ENCODE peak calls at places on chromosome 7, in five cellular contexts. D is fibroblast of the aortic adventitia, J is ascending aorta, T is right lobe of liver, W is astrocyte of the spinal cord. N is an unnamed sample.

GRCh38 chr7:73960548-73960947 is 67.4 kb upstream of the ELN start:
- DNase-seq in T (no peak), J (no peak), W (no peak), D (no peak), N (no peak)

GRCh38 chr7:66964391-66964790 is 31.0 kb downstream of the SBDS start:
- DNase-seq in J (no peak), D (peak; percentile 13), W (peak; percentile 31), T (no peak), N (peak; percentile 68)

GRCh38 chr7:106418526-106418925 is 133.7 kb upstream of the NAMPT start:
- DNase-seq in W (peak; percentile 72), J (no peak), T (no peak), D (peak; percentile 36), N (no peak)

GRCh38 chr7:27098493-27099223 is 2.9 kb upstream of the HOXA1 start:
- DNase-seq in T (no peak), W (peak; percentile 87), J (no peak), D (peak; percentile 72), N (no peak)

GRCh38 chr7:25014735-25015134 is 34.8 kb upstream of the OSBPL3 start:
- DNase-seq in D (peak; percentile 99), W (peak; percentile 70), T (no peak), J (no peak), N (peak; percentile 87)

GRCh38 chr7:17396692-17397091 is 98.2 kb downstream of the AHR start:
- DNase-seq in D (no peak), W (no peak), J (no peak), T (no peak), N (no peak)

GRCh38 chr7:4725014-4725951 is 43.2 kb downstream of the FOXK1 start:
- DNase-seq in W (peak; percentile 98), T (peak; percentile 88), D (peak; percentile 93), J (peak; percentile 56), N (peak; percentile 93)

GRCh38 chr7:7568553-7568952 is 1.9 kb downstream of the MIOS start:
- DNase-seq in J (no peak), D (no peak), W (no peak), T (no peak), N (no peak)

GRCh38 chr7:142153400-142153799 is 41.9 kb downstream of the MGAM2 start:
- DNase-seq in D (no peak), W (no peak), T (no peak), J (no peak), N (no peak)

GRCh38 chr7:65983965-65984654 is 2.1 kb upstream of the GUSB start:
- DNase-seq in T (no peak), D (no peak), W (no peak), J (no peak), N (no peak)

GRCh38 chr7:144401490-144401889 is 2.0 kb downstream of the NOBOX start:
- DNase-seq in J (no peak), T (no peak), D (no peak), W (no peak), N (no peak)

GRCh38 chr7:102974366-102975236 is 61.8 kb downstream of the LRRC17 start:
- DNase-seq in W (no peak), T (no peak), J (no peak), D (no peak), N (no peak)

GRCh38 chr7:134450296-134451000 is 8.5 kb downstream of the AKR1B1 start:
- DNase-seq in D (no peak), W (no peak), J (no peak), T (no peak), N (no peak)

GRCh38 chr7:22728416-22729029 is 1.5 kb downstream of the IL6 start:
- DNase-seq in W (peak; percentile 70), T (no peak), J (no peak), D (peak; percentile 87), N (peak; percentile 86)

GRCh38 chr7:41964354-41964753 is 261.5 kb upstream of the INHBA start:
- DNase-seq in T (no peak), J (no peak), W (no peak), D (no peak), N (no peak)

GRCh38 chr7:158732483-158733219 is 28.0 kb upstream of the NCAPG2 start:
- DNase-seq in D (no peak), J (no peak), W (no peak), T (no peak), N (no peak)

GRCh38 chr7:3955751-3956696 is 655.0 kb downstream of the SDK1 start:
- DNase-seq in W (peak; percentile 60), T (no peak), J (no peak), D (no peak), N (peak; percentile 41)

GRCh38 chr7:75945297-75946168 is 30.6 kb downstream of the POR start:
- DNase-seq in J (no peak), D (peak; percentile 63), T (peak; percentile 64), W (no peak), N (peak; percentile 93)

GRCh38 chr7:39683216-39683845 is 60.0 kb downstream of the RALA start:
- DNase-seq in D (peak; percentile 78), W (peak; percentile 36), T (no peak), J (no peak), N (peak; percentile 68)

GRCh38 chr7:139117599-139118233 is 8.2 kb upstream of the ZC3HAV1 start:
- DNase-seq in T (no peak), J (no peak), D (no peak), W (no peak), N (no peak)

GRCh38 chr7:71050492-71050891 is 81.5 kb upstream of the GALNT17 start:
- DNase-seq in W (no peak), T (no peak), D (no peak), J (no peak), N (no peak)

GRCh38 chr7:149662591-149663095 is 110.7 kb downstream of the ZNF467 start:
- DNase-seq in T (peak; percentile 70), J (no peak), W (peak; percentile 33), D (peak; percentile 60), N (peak; percentile 63)

GRCh38 chr7:98357751-98358161 is 43.1 kb downstream of the BAIAP2L1 start:
- DNase-seq in D (peak; percentile 55), T (peak; percentile 65), J (no peak), W (peak; percentile 62), N (peak; percentile 47)

GRCh38 chr7:20439384-20439783 is 108.7 kb downstream of the ITGB8 start:
- DNase-seq in J (no peak), T (no peak), D (no peak), W (no peak), N (no peak)

GRCh38 chr7:105577251-105577650 is 4.0 kb downstream of the EFCAB10 start:
- DNase-seq in D (no peak), T (no peak), J (no peak), W (no peak), N (no peak)

GRCh38 chr7:132485600-132486594 is 90.4 kb downstream of the PLXNA4 start:
- DNase-seq in D (peak; percentile 96), T (peak; percentile 66), J (no peak), W (no peak), N (peak; percentile 79)

GRCh38 chr7:5667391-5667790 is 114.1 kb downstream of the RNF216 start:
- DNase-seq in T (no peak), W (no peak), D (peak; percentile 49), J (no peak), N (no peak)

GRCh38 chr7:128302110-128302509 is 41.6 kb downstream of the RBM28 start:
- DNase-seq in W (no peak), T (no peak), J (no peak), D (no peak), N (no peak)

GRCh38 chr7:151251926-151252835 is 3.7 kb upstream of the SMARCD3 start:
- DNase-seq in T (no peak), J (no peak), D (peak; percentile 70), W (peak; percentile 78), N (peak; percentile 75)

GRCh38 chr7:100890640-100891521 is 1.4 kb upstream of the UFSP1 start:
- DNase-seq in T (no peak), D (no peak), J (no peak), W (no peak), N (no peak)

GRCh38 chr7:100889761-100890639 is 485 bp upstream of the UFSP1 start:
- DNase-seq in T (peak; percentile 96), D (peak; percentile 90), J (peak; percentile 56), W (peak; percentile 93), N (peak; percentile 95)

GRCh38 chr7:100893318-100893895 is 2.3 kb downstream of the ACHE start:
- DNase-seq in D (no peak), W (no peak), T (no peak), J (no peak), N (no peak)

GRCh38 chr7:100892364-100893317 is 3.0 kb downstream of the ACHE start:
- DNase-seq in D (no peak), W (no peak), J (no peak), T (no peak), N (no peak)

GRCh38 chr7:100891555-100891954 is 2.0 kb upstream of the UFSP1 start:
- DNase-seq in T (no peak), J (no peak), W (no peak), D (peak; percentile 22), N (no peak)
- H3K4me3 ChIP-seq in T (no peak overlapping the region), J (no peak overlapping the region), W (no peak overlapping the region), D (no peak overlapping the region), N (no peak overlapping the region)

GRCh38 chr7:69070476-69070875 is 527.8 kb upstream of the AUTS2 start:
- DNase-seq in D (no peak), T (no peak), J (no peak), W (no peak), N (no peak)

GRCh38 chr7:69062020-69062760 is 536.1 kb upstream of the AUTS2 start:
- DNase-seq in J (no peak), D (peak; percentile 47), W (peak; percentile 26), T (no peak), N (peak; percentile 24)

GRCh38 chr7:69067397-69067796 is 530.9 kb upstream of the AUTS2 start:
- DNase-seq in J (no peak), T (peak; percentile 60), W (no peak), D (peak; percentile 1), N (peak; percentile 17)
- TF ChIP-seq CTCF in J (no peak), T (peak; percentile 54), W (peak; percentile 3), D (peak; percentile 10), N (peak; percentile 14)

GRCh38 chr7:90625051-90625450 is 28.9 kb downstream of the CDK14 start:
- DNase-seq in D (peak; percentile 16), T (no peak), J (no peak), W (peak; percentile 6), N (peak; percentile 50)

GRCh38 chr7:90626011-90626410 is 29.9 kb downstream of the CDK14 start:
- DNase-seq in T (no peak), W (peak; percentile 42), D (peak; percentile 67), J (no peak), N (peak; percentile 71)

GRCh38 chr7:90622670-90623069 is 26.5 kb downstream of the CDK14 start:
- DNase-seq in T (no peak), D (no peak), J (no peak), W (no peak), N (no peak)

GRCh38 chr7:90624128-90624980 is 28.2 kb downstream of the CDK14 start:
- DNase-seq in W (peak; percentile 31), J (no peak), D (peak; percentile 57), T (no peak), N (peak; percentile 53)

GRCh38 chr7:90625562-90625961 is 29.4 kb downstream of the CDK14 start:
- DNase-seq in J (no peak), W (peak; percentile 47), D (peak; percentile 86), T (no peak), N (peak; percentile 93)
- H3K4me3 ChIP-seq in J (no peak overlapping the region), W (no peak overlapping the region), D (peak overlapping the region; percentile 20), T (no peak overlapping the region), N (peak overlapping the region; percentile 43)

GRCh38 chr7:12434012-12434642 is 30.5 kb upstream of the VWDE start:
- DNase-seq in T (no peak), W (no peak), J (no peak), D (no peak), N (peak; percentile 9)
- TF ChIP-seq CTCF in T (peak; percentile 13), W (peak; percentile 45), J (no peak), D (peak; percentile 36), N (peak; percentile 53)

N was measured in fibroblast of pulmonary artery.